ENCODE peak calls at places on chromosomes 3 and 15, in ten cellular contexts. Z is MM.1S; V is cardiac muscle cell; C is astrocyte; G is fibroblast of villous mesenchyme; I is lower lobe of right lung; X is CD4-positive, CD25-positive, alpha-beta regulatory T cell; U is cardiac fibroblast; K is bronchial epithelial cell; R is PC-3. D is an unnamed sample.

GRCh38 chr3:99562138-99562537 is 76.3 kb upstream of the COL8A1 start:
- DNase-seq in K (peak), G (peak), I (no peak), U (peak), R (peak), X (no peak), V (peak), Z (no peak), C (no peak), D (no peak)

GRCh38 chr3:128859573-128860154 is 19.8 kb upstream of the ACAD9 start:
- DNase-seq in V (no peak), I (no peak), X (no peak), Z (no peak), R (no peak), C (no peak), U (peak), G (peak), K (no peak), D (no peak)

GRCh38 chr3:14520967-14521366 is 19.2 kb downstream of the GRIP2 start:
- DNase-seq in Z (no peak), X (no peak), V (no peak), U (no peak), I (no peak), K (no peak), R (no peak), G (no peak), C (no peak), D (peak)

GRCh38 chr3:5731100-5731499 is 543.6 kb downstream of the EDEM1 start:
- DNase-seq in C (no peak), X (no peak), G (no peak), Z (no peak), K (no peak), U (no peak), R (peak), I (no peak), V (no peak), D (no peak)

GRCh38 chr3:188187055-188187454 is 33.1 kb downstream of the LPP start:
- DNase-seq in V (no peak), R (peak), C (no peak), K (peak), I (no peak), G (peak), Z (no peak), X (no peak), U (peak), D (no peak)

GRCh38 chr15:84734794-84735479 is 13.5 kb upstream of the ZNF592 start:
- DNase-seq in G (peak), I (peak), V (peak), Z (peak), X (peak), U (peak), K (peak), C (peak), R (peak), D (peak)

GRCh38 chr3:182246870-182247269 is 535.1 kb downstream of the SOX2 start:
- DNase-seq in U (no peak), V (no peak), C (no peak), K (no peak), X (no peak), Z (no peak), G (no peak), I (no peak), R (no peak), D (no peak)

GRCh38 chr3:105836533-105836932 is 32.3 kb downstream of the CBLB start:
- DNase-seq in U (peak), C (peak), R (peak), K (peak), X (no peak), Z (no peak), V (no peak), G (peak), I (no peak), D (no peak)

GRCh38 chr3:135134717-135135116 is 339.7 kb downstream of the EPHB1 start:
- DNase-seq in X (no peak), C (no peak), U (no peak), I (no peak), R (no peak), V (no peak), K (no peak), Z (no peak), G (no peak), D (no peak)

GRCh38 chr15:22947101-22948000 is 32.8 kb downstream of the CYFIP1 start:
- DNase-seq in V (no peak), R (no peak), I (no peak), Z (no peak), X (no peak), U (no peak), C (no peak), G (no peak), K (no peak), D (peak)

GRCh38 chr3:37787027-37787868 is 74.4 kb upstream of the CTDSPL start:
- DNase-seq in V (no peak), I (no peak), K (no peak), X (no peak), R (no peak), G (peak), C (no peak), U (no peak), Z (no peak), D (no peak)

GRCh38 chr15:49330166-49330565 is 92.9 kb upstream of the FGF7 start:
- DNase-seq in V (no peak), U (no peak), G (peak), K (no peak), I (no peak), Z (no peak), R (no peak), X (no peak), C (no peak), D (no peak)

GRCh38 chr15:58329781-58330467 is 101.9 kb upstream of the LIPC start:
- DNase-seq in U (no peak), G (peak), R (peak), X (no peak), I (peak), Z (no peak), K (peak), C (no peak), V (no peak), D (no peak)

GRCh38 chr3:142808103-142808917 is 80.6 kb downstream of the PCOLCE2 start:
- DNase-seq in X (no peak), R (peak), V (no peak), Z (no peak), C (peak), U (peak), G (peak), I (no peak), K (peak), D (no peak)

GRCh38 chr3:106242779-106243178 is 374.0 kb upstream of the CBLB start:
- DNase-seq in Z (no peak), K (no peak), C (no peak), G (no peak), U (no peak), I (no peak), V (no peak), R (no peak), X (no peak), D (no peak)

GRCh38 chr3:102079809-102080197 is 230.5 kb downstream of the NFKBIZ start:
- DNase-seq in I (no peak), V (peak), X (no peak), U (no peak), R (no peak), G (no peak), K (no peak), Z (no peak), C (no peak), D (no peak)

GRCh38 chr3:14345496-14346150 is 56.8 kb upstream of the SLC6A6 start:
- DNase-seq in G (no peak), X (no peak), R (peak), C (peak), V (no peak), U (peak), I (no peak), K (peak), Z (no peak), D (no peak)

GRCh38 chr15:79212589-79213139 is 69.9 kb upstream of the ANKRD34C start:
- DNase-seq in G (no peak), C (no peak), Z (no peak), I (no peak), U (no peak), K (no peak), X (no peak), R (no peak), V (no peak), D (no peak)

GRCh38 chr3:2896281-2896967 is 213.8 kb downstream of the IL5RA start:
- DNase-seq in I (no peak), G (no peak), X (no peak), U (no peak), V (no peak), Z (no peak), R (no peak), C (no peak), K (no peak), D (no peak)

GRCh38 chr15:61794276-61794675 is 266.0 kb downstream of the VPS13C start:
- DNase-seq in V (no peak), G (peak), K (no peak), U (peak), R (peak), Z (no peak), X (no peak), C (no peak), I (no peak), D (no peak)

GRCh38 chr15:61796056-61796455 is 264.2 kb downstream of the VPS13C start:
- DNase-seq in X (no peak), V (no peak), G (peak), K (no peak), C (peak), R (peak), Z (no peak), I (no peak), U (peak), D (no peak)

GRCh38 chr15:61798631-61799030 is 261.6 kb downstream of the VPS13C start:
- DNase-seq in G (no peak), C (no peak), U (no peak), K (no peak), R (no peak), X (no peak), I (no peak), V (no peak), Z (no peak), D (no peak)

DNA sequence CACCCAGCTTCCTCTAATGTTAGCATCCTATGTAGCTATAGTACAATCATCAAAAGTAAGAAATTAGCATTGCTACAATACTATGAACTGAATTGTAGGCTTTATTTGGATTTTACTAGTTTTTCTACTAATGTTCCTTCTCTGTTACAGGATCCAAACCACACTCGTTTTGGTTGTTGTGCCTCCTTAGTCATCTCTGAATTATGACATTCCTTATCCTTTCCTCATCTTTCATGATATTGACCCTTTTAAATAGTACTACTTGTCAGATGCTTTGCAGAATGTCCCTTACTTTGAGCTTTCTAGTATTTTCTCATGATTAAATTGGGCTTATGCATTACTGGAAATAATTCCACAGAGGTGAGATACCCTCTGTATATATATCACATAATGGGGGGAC is 265.4 kb downstream of the VPS13C start:
- DNase-seq in V (no peak), U (peak), Z (no peak), C (no peak), G (peak), X (no peak), I (no peak), R (peak), K (no peak), D (no peak)
- H3K4me3 ChIP-seq in V (no peak), U (no peak), Z (no peak), C (no peak), G (no peak), X (no peak), I (no peak), R (no peak), K (no peak), D (no peak)

GRCh38 chr3:123094914-123095313 is 28.1 kb downstream of the PDIA5 start:
- DNase-seq in K (no peak), V (no peak), U (no peak), C (no peak), G (no peak), R (no peak), I (no peak), X (no peak), Z (no peak), D (no peak)

GRCh38 chr3:123094492-123094891 is 27.7 kb downstream of the PDIA5 start:
- DNase-seq in K (no peak), Z (no peak), V (peak), X (no peak), G (no peak), U (no peak), R (no peak), I (no peak), C (no peak), D (no peak)

GRCh38 chr3:123096126-123096525 is 29.3 kb downstream of the PDIA5 start:
- DNase-seq in X (no peak), C (no peak), I (no peak), V (no peak), U (no peak), Z (no peak), R (no peak), G (no peak), K (no peak), D (no peak)

GRCh38 chr3:123092243-123092642 is 25.4 kb downstream of the PDIA5 start:
- DNase-seq in G (no peak), R (no peak), I (no peak), V (no peak), C (no peak), X (no peak), U (no peak), K (no peak), Z (no peak), D (no peak)

DNA sequence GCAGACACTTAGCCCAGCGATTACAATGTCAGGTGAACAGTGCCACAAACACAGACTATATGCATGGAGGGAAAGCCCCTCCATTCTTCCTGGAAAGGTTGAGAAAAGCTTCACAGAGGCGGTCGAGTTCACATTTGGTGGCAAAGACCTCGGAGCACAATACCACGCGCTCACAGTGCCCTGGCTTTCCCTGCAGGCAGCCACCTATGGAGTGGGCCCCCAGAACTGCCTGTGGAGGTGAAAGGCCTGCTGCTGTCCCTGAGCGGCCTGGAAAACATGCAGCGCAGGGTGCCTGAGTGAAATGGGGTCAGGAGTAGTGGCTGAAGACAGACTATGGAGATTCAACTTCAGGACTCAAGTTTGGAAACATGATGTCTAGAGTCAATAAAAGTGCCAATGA is 26.9 kb downstream of the PDIA5 start:
- DNase-seq in C (no peak), K (no peak), G (no peak), R (no peak), U (no peak), I (no peak), X (no peak), Z (no peak), V (no peak), D (no peak)
- H3K4me3 ChIP-seq in C (no peak), K (no peak), G (no peak), R (no peak), U (no peak), I (no peak), X (no peak), Z (no peak), V (no peak), D (no peak)

GRCh38 chr3:46844851-46845250 is 18.4 kb downstream of the MYL3 start:
- DNase-seq in U (no peak), X (no peak), Z (no peak), R (no peak), V (no peak), G (peak), C (no peak), K (no peak), I (peak), D (no peak)
- H3K4me3 ChIP-seq in U (no peak), X (no peak), Z (no peak), R (peak), V (no peak), G (no peak), C (no peak), K (no peak), I (peak), D (peak)

GRCh38 chr3:149753717-149754116 is 1.4 kb upstream of the COMMD2 start:
- DNase-seq in I (no peak), X (no peak), V (no peak), C (no peak), R (no peak), G (no peak), Z (no peak), U (no peak), K (no peak), D (no peak)
- H3K4me3 ChIP-seq in I (no peak), X (no peak), V (no peak), C (no peak), R (no peak), G (no peak), Z (no peak), U (no peak), K (no peak), D (no peak)

GRCh38 chr3:165783383-165783782 is 53.8 kb downstream of the BCHE start:
- DNase-seq in K (no peak), X (no peak), Z (no peak), R (no peak), C (no peak), U (no peak), V (no peak), I (no peak), G (no peak), D (no peak)

GRCh38 chr3:165778891-165779290 is 58.3 kb downstream of the BCHE start:
- DNase-seq in K (no peak), I (no peak), V (no peak), X (no peak), C (no peak), R (no peak), Z (no peak), U (no peak), G (no peak), D (no peak)

GRCh38 chr3:165784337-165784736 is 52.9 kb downstream of the BCHE start:
- DNase-seq in Z (no peak), C (no peak), V (no peak), K (no peak), X (no peak), U (no peak), R (no peak), G (no peak), I (no peak), D (no peak)

GRCh38 chr3:165775824-165776223 is 61.4 kb downstream of the BCHE start:
- DNase-seq in Z (no peak), U (no peak), V (no peak), X (no peak), I (no peak), C (no peak), R (no peak), G (no peak), K (no peak), D (no peak)

GRCh38 chr3:165778456-165778855 is 58.8 kb downstream of the BCHE start:
- DNase-seq in I (no peak), G (no peak), V (peak), U (no peak), K (no peak), Z (no peak), R (no peak), X (no peak), C (no peak), D (no peak)
- H3K4me3 ChIP-seq in I (no peak), G (no peak), V (no peak), U (no peak), K (no peak), Z (no peak), R (no peak), X (no peak), C (no peak), D (no peak)

DNA sequence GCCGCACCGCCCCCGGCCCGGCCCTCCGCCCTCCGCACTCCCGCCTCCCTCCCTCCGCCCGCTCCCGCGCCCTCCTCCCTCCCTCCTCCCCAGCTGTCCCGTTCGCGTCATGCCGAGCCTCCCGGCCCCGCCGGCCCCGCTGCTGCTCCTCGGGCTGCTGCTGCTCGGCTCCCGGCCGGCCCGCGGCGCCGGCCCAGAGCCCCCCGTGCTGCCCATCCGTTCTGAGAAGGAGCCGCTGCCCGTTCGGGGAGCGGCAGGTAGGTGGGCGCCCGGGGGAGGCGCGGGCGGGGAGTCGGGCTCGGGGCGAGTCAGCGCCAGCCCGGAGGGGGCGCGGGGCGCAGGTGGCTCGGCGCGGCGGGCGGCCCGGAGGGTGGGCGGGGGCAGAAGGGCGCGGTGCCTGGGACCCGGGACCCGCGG is 364 bp downstream of the CHRD start:
- DNase-seq in I (peak), R (peak), C (peak), X (no peak), G (peak), K (no peak), V (peak), U (peak), Z (peak), D (peak)
- H3K4me3 ChIP-seq in I (peak), R (no peak), C (no peak), X (no peak), G (peak), K (peak), V (peak), U (no peak), Z (peak), D (peak)